ENCODE peak calls at places on chromosomes 6 and 20, in six cellular contexts. E is H1, H is GM12878, A is K562, Z is GM12891, U is HepG2. P is an unnamed sample.

GRCh38 chr6:72720464-72720863 is 98.6 kb downstream of the KCNQ5 start:
- DNase-seq in A (no peak), H (no peak), E (no peak), U (no peak), Z (no peak), P (no peak)

GRCh38 chr20:21707999-21708737 is 2.7 kb downstream of the PAX1 start:
- DNase-seq in U (no peak), Z (no peak), H (no peak), A (no peak), E (no peak), P (no peak)

GRCh38 chr6:131819507-131820228 is 11.8 kb downstream of the ENPP1 start:
- DNase-seq in U (peak; percentile 25), E (no peak), Z (no peak), H (no peak), A (no peak), P (no peak)

GRCh38 chr20:31560900-31561598 is 44.0 kb upstream of the ID1 start:
- DNase-seq in H (no peak), Z (no peak), U (no peak), E (no peak), A (no peak), P (no peak)

GRCh38 chr6:7218586-7218985 is 94.4 kb downstream of the SSR1 start:
- DNase-seq in A (no peak), H (no peak), Z (no peak), E (no peak), U (no peak), P (no peak)

GRCh38 chr20:48523191-48523757 is 304.5 kb downstream of the PREX1 start:
- DNase-seq in A (peak; percentile 32), U (peak; percentile 82), H (no peak), Z (no peak), E (no peak), P (no peak)

GRCh38 chr6:137240168-137240567 is 21.0 kb upstream of the IFNGR1 start:
- DNase-seq in U (peak; percentile 35), Z (no peak), E (no peak), A (no peak), H (no peak), P (no peak)

GRCh38 chr6:162055365-162055764 is 672.2 kb downstream of the PRKN start:
- DNase-seq in U (no peak), E (no peak), Z (no peak), A (no peak), H (no peak), P (no peak)

GRCh38 chr20:59039233-59039632 is 3.4 kb downstream of the PRELID3B start:
- DNase-seq in H (no peak), Z (no peak), A (no peak), U (no peak), E (no peak), P (no peak)

GRCh38 chr6:15475261-15475660 is 187.6 kb downstream of the DTNBP1 start:
- DNase-seq in U (no peak), A (no peak), H (no peak), E (no peak), Z (no peak), P (no peak)

GRCh38 chr20:21127201-21127981 is 1.5 kb downstream of the KIZ start:
- DNase-seq in Z (no peak), E (no peak), A (no peak), U (peak; percentile 65), H (no peak), P (no peak)

GRCh38 chr20:1484438-1485120 is 6.6 kb downstream of the SIRPB2 start:
- DNase-seq in Z (no peak), U (no peak), H (no peak), E (no peak), A (no peak), P (no peak)

GRCh38 chr20:48823960-48824497 is 3.8 kb downstream of the PREX1 start:
- DNase-seq in U (no peak), H (peak; percentile 76), A (no peak), E (no peak), Z (peak; percentile 48), P (peak; percentile 50)

GRCh38 chr6:76774750-76775396 is 688.4 kb downstream of the HTR1B start:
- DNase-seq in Z (no peak), U (no peak), A (no peak), H (no peak), E (no peak), P (no peak)

GRCh38 chr20:62358728-62359490 is 8.2 kb downstream of the LAMA5 start:
- DNase-seq in U (no peak), A (peak; percentile 89), Z (no peak), E (no peak), H (no peak), P (no peak)

GRCh38 chr20:62136283-62137091 is 6.7 kb downstream of the PSMA7 start:
- DNase-seq in Z (no peak), U (peak; percentile 74), E (no peak), A (peak; percentile 50), H (no peak), P (no peak)

GRCh38 chr6:78832091-78832808 is 35.1 kb upstream of the IRAK1BP1 start:
- DNase-seq in A (no peak), E (no peak), Z (no peak), H (no peak), U (no peak), P (no peak)

GRCh38 chr20:44433751-44434538 is 41.7 kb upstream of the TTPAL start:
- DNase-seq in E (no peak), U (peak; percentile 99), H (no peak), Z (no peak), A (no peak), P (no peak)

GRCh38 chr20:51480507-51481270 is 61.8 kb downstream of the NFATC2 start:
- DNase-seq in U (no peak), Z (no peak), E (no peak), A (no peak), H (peak; percentile 84), P (peak; percentile 47)

GRCh38 chr6:93266418-93266817 is 152.9 kb downstream of the EPHA7 start:
- DNase-seq in E (no peak), U (no peak), Z (no peak), H (no peak), A (no peak), P (no peak)

GRCh38 chr6:157632821-157633220 is 190.2 kb upstream of the SNX9 start:
- DNase-seq in Z (no peak), A (no peak), E (no peak), H (no peak), U (no peak), P (no peak)

GRCh38 chr20:33531047-33531877 is 41.4 kb downstream of the CBFA2T2 start:
- DNase-seq in H (no peak), A (no peak), E (no peak), U (peak; percentile 78), Z (no peak), P (no peak)

GRCh38 chr20:44126445-44126844 is 60.5 kb downstream of the JPH2 start:
- DNase-seq in A (no peak), H (no peak), E (no peak), Z (no peak), U (no peak), P (no peak)

GRCh38 chr20:44131704-44132103 is 55.3 kb downstream of the JPH2 start:
- DNase-seq in U (no peak), Z (no peak), E (no peak), H (no peak), A (no peak), P (no peak)

GRCh38 chr6:403659-404655 is 12.4 kb downstream of the IRF4 start:
- DNase-seq in E (no peak), H (no peak), U (no peak), Z (no peak), A (no peak), P (no peak)

GRCh38 chr20:34559311-34560140 is 1.0 kb downstream of the MAP1LC3A start:
- DNase-seq in H (no peak), Z (no peak), A (no peak), U (no peak), E (no peak), P (no peak)

GRCh38 chr6:16391451-16391912 is 153.1 kb downstream of the GMPR start:
- DNase-seq in A (no peak), E (no peak), U (no peak), H (no peak), Z (no peak), P (no peak)

GRCh38 chr6:27161946-27162603 is 85.4 kb upstream of the PRSS16 start:
- DNase-seq in E (no peak), H (no peak), A (peak; percentile 55), U (peak; percentile 27), Z (no peak), P (no peak)

GRCh38 chr20:32326507-32326851 is 31.7 kb upstream of the ASXL1 start:
- DNase-seq in H (no peak), A (no peak), U (peak; percentile 96), E (no peak), Z (no peak), P (no peak)

DNA sequence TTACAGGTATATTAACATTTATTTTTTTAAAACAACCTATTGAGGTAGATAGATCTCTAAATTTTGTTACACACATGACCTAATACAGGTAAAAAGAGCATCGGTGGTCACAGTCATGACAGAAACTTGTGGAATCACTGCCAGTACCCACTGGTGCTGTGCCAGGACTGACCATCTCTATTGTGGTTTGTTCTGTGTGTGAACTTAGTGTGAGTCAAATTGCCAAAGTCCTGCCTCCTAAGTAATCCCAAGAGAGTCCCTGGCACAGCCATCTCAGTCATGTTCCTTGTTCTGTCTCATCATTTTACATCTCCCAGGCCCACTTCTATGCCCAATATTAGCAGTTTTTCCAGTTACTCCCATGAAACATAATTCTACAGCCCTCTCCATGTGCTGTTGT is 21.4 kb downstream of the GSTA2 start:
- DNase-seq in U (no peak), E (no peak), H (no peak), Z (no peak), A (no peak), P (no peak)
- TF ChIP-seq TAF1 in U (no peak), E (no peak), H (no peak), Z (no peak), A (no peak), P (no peak)

GRCh38 chr6:111259089-111259831 is 172.0 kb downstream of the SLC16A10 start:
- DNase-seq in Z (peak; percentile 91), E (peak; percentile 97), H (peak; percentile 99), U (peak; percentile 98), A (peak; percentile 97), P (peak; percentile 88)
- TF ChIP-seq POLR2A in Z (peak; percentile 64), E (peak; percentile 53), H (peak; percentile 95), U (peak; percentile 91), A (peak; percentile 84), P (peak; percentile 87)

GRCh38 chr6:33112148-33112547 is 36.4 kb downstream of the HLA-DPB1 start:
- DNase-seq in H (peak; percentile 68), U (peak; percentile 23), A (peak; percentile 59), Z (peak; percentile 33), E (no peak), P (peak; percentile 44)

GRCh38 chr6:33116881-33117711 is 41.3 kb downstream of the HLA-DPB1 start:
- DNase-seq in H (no peak), A (no peak), Z (no peak), E (peak; percentile 41), U (no peak), P (no peak)

GRCh38 chr6:33114428-33114827 is 38.6 kb downstream of the HLA-DPB1 start:
- DNase-seq in E (no peak), A (no peak), U (no peak), H (peak; percentile 51), Z (no peak), P (no peak)

GRCh38 chr6:33116417-33116816 is 40.6 kb downstream of the HLA-DPB1 start:
- DNase-seq in E (peak; percentile 46), H (no peak), A (no peak), Z (no peak), U (no peak), P (no peak)

GRCh38 chr6:33113720-33114119 is 37.9 kb downstream of the HLA-DPB1 start:
- DNase-seq in H (no peak), Z (no peak), A (no peak), E (no peak), U (no peak), P (no peak)
- TF ChIP-seq POLR2AphosphoS5 in H (no peak), Z (no peak), A (no peak), E (no peak), U (no peak), P (no peak)

GRCh38 chr6:10460096-10460495 is 45.2 kb upstream of the TFAP2A start:
- DNase-seq in E (no peak), Z (peak; percentile 41), H (peak; percentile 82), U (no peak), A (no peak), P (peak; percentile 32)
- TF ChIP-seq TAF1 in E (no peak), Z (no peak), H (no peak), U (no peak), A (no peak), P (no peak)